ENCODE peak calls at places on chromosomes 6 and 20, in six cellular contexts. G is transverse colon; O is fibroblast of lung; H is epithelial cell of prostate; T is GM23248; Q is naive thymus-derived CD4-positive, alpha-beta T cell. D is an unnamed sample.

GRCh38 chr6:104595315-104595820 is 264.4 kb downstream of the HACE1 start:
- DNase-seq in G (no peak), Q (no peak), H (no peak), O (no peak), T (no peak), D (no peak)

GRCh38 chr6:14841901-14842421 is 403.9 kb upstream of the JARID2 start:
- DNase-seq in G (no peak), Q (no peak), T (peak), H (peak), O (peak), D (no peak)

GRCh38 chr20:34331838-34332237 is 28.7 kb upstream of the AHCY start:
- DNase-seq in O (no peak), H (no peak), T (no peak), Q (no peak), G (no peak), D (no peak)

GRCh38 chr6:116431964-116432595 is 29.1 kb upstream of the CALHM6 start:
- DNase-seq in Q (no peak), O (no peak), H (no peak), T (no peak), G (no peak), D (no peak)

GRCh38 chr20:10639762-10640556 is 33.8 kb downstream of the JAG1 start:
- DNase-seq in O (no peak), G (no peak), T (no peak), Q (no peak), H (no peak), D (no peak)

GRCh38 chr6:154266560-154267134 is 90.0 kb downstream of the IPCEF1 start:
- DNase-seq in Q (no peak), T (no peak), O (no peak), H (no peak), G (no peak), D (no peak)

GRCh38 chr20:38067717-38068365 is 34.3 kb downstream of the RPRD1B start:
- DNase-seq in O (no peak), G (no peak), Q (no peak), H (no peak), T (no peak), D (no peak)

GRCh38 chr6:108989700-108990099 is 104.9 kb downstream of the SESN1 start:
- DNase-seq in T (no peak), G (peak), O (no peak), Q (no peak), H (no peak), D (no peak)

GRCh38 chr6:130933712-130934200 is 106.5 kb downstream of the SMLR1 start:
- DNase-seq in Q (no peak), O (peak), G (no peak), T (peak), H (no peak), D (no peak)

GRCh38 chr6:147046131-147046530 is 158.1 kb upstream of the STXBP5 start:
- DNase-seq in H (no peak), O (no peak), Q (no peak), T (no peak), G (no peak), D (no peak)

GRCh38 chr6:142698751-142699150 is 246.2 kb downstream of the HIVEP2 start:
- DNase-seq in G (no peak), Q (no peak), O (no peak), T (no peak), H (no peak), D (no peak)

GRCh38 chr6:139765825-139766285 is 391.4 kb upstream of the CITED2 start:
- DNase-seq in Q (no peak), T (no peak), O (peak), H (peak), G (no peak), D (no peak)

GRCh38 chr6:151757506-151757955 is 50.0 kb upstream of the ESR1 start:
- DNase-seq in H (no peak), T (no peak), Q (no peak), G (peak), O (no peak), D (no peak)

GRCh38 chr6:140857734-140858380 is 1274.9 kb upstream of the GJE1 start:
- DNase-seq in H (peak), Q (no peak), O (peak), G (no peak), T (peak), D (no peak)

GRCh38 chr6:137230547-137230946 is 11.4 kb upstream of the IFNGR1 start:
- DNase-seq in T (no peak), G (no peak), H (no peak), Q (no peak), O (no peak), D (no peak)

GRCh38 chr6:53011993-53012392 is 16.9 kb upstream of the GSTA4 start:
- DNase-seq in Q (no peak), G (no peak), T (peak), O (peak), H (no peak), D (no peak)

GRCh38 chr20:62236674-62236996 is 1.7 kb upstream of the OSBPL2 start:
- DNase-seq in Q (no peak), T (peak), G (no peak), H (no peak), O (no peak), D (no peak)

DNA sequence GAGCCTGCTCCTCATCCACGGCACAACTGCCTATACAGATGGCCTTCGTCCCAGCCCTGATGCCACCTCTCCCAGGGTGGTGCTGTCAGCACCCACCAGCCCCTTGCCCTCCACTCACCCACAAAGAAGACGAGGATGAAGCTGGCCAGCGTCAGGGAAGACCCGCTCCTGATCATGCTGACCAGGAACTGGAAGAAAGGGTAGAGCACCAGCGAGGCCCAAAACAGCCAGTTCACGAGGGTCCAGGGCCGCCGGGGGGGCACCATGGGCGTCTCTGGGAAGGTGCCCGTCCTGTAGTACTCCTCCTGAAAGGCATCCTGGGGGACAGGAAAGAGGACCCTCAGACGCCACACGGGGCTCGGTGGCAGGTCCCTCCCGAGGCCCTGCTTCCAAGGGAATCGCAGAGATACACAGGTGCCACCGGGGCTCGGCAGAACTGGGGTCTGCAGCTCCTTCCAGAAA is 134.5 kb downstream of the AGPAT4 start:
- DNase-seq in O (no peak), T (no peak), Q (no peak), G (no peak), H (no peak), D (no peak)
- H3K27ac ChIP-seq in O (no peak), T (no peak), Q (no peak), G (no peak), H (no peak), D (peak)

GRCh38 chr6:29995346-29995777 is 53.0 kb downstream of the HLA-A start:
- DNase-seq in G (no peak), T (peak), Q (no peak), H (no peak), O (peak), D (no peak)

GRCh38 chr6:30000156-30000791 is 57.9 kb downstream of the HLA-A start:
- DNase-seq in H (no peak), Q (no peak), O (no peak), T (no peak), G (no peak), D (no peak)

GRCh38 chr6:30002871-30003270 is 58.2 kb upstream of the POLR1H start:
- DNase-seq in T (peak), O (peak), G (no peak), H (no peak), Q (no peak), D (no peak)

DNA sequence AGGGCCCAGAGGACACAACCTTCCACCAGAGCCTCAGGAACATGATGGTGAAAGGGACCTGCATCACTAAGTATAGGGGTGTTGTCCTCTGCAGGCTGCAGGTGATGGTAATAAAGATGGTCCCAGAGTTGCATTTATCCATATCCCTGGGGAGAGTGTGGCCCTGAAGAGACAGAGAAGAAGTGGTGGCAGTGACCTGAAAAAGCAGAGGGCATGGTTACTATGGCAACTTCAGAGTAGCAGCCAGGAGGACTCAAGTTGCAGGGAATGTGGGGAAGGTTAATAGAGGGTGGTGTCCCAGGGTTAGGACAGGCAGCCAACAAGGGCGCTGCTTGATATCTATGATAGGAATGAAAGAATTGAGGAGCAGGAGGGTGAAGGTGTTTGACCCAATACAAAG is 57.1 kb downstream of the HLA-A start:
- DNase-seq in H (no peak), Q (no peak), G (no peak), O (no peak), T (no peak), D (no peak)
- H3K27ac ChIP-seq in H (no peak), Q (no peak), G (no peak), O (no peak), T (no peak), D (no peak)

GRCh38 chr6:75403563-75403962 is 90.0 kb downstream of the FILIP1 start:
- DNase-seq in H (no peak), Q (no peak), G (no peak), O (no peak), T (no peak), D (no peak)

GRCh38 chr6:75402296-75402695 is 91.3 kb downstream of the FILIP1 start:
- DNase-seq in H (no peak), O (peak), T (peak), Q (no peak), G (no peak), D (no peak)

GRCh38 chr6:75393806-75394205 is 99.8 kb downstream of the FILIP1 start:
- DNase-seq in O (no peak), G (no peak), T (no peak), H (no peak), Q (no peak), D (no peak)

GRCh38 chr6:75396005-75396800 is 97.4 kb downstream of the FILIP1 start:
- DNase-seq in H (no peak), T (no peak), Q (no peak), O (no peak), G (no peak), D (no peak)

DNA sequence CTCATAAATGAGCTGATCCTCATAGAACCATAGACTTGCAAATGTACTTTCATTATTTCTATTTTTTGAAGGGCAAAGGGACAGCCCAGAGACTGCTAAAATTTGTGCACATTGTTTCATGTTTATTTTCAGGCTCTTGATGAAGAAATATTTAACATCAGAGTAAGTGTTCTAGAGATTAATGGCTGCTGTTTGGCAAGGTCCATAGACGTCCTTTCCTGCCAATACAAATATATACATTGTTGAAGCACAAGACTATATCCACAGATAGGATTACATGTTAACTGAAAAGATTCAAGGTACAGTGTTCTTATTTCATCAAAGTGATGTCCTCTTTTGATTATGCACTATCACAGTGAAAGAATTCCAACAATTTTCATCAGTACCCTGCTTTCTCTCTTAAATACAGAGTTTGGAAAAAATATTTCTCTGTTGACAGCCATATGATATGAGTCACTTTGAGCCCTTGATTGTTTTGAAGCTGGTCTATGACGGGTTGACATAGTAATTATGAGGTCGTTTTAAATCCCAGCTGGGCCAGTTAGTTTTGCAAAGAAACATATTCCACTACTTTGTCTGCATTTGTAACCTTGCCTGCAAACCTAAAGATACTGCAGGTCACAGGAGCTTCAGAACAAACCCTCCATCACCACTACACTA is 95.7 kb downstream of the FILIP1 start:
- DNase-seq in O (peak), H (no peak), G (no peak), Q (no peak), T (no peak), D (no peak)
- H3K27ac ChIP-seq in O (no peak), H (no peak), G (no peak), Q (no peak), T (no peak), D (no peak)

DNA sequence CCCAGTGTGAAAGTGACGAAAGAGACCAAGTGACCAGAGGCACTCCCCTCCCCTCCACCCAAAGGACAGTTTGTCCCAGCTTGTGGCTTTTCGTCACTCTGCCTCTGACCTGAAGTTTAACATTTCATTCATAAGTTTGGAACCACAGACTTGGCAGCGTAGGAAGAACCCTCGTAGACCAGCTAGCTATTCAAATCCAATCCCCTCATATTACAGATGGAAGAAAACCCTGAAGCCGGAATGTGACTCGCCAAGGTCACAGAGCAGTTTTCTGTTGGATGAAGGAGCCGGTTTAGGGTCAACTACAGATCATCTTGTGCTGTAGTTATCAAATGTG is 3.9 kb upstream of the SYS1 start:
- DNase-seq in O (peak), T (peak), G (no peak), Q (no peak), H (no peak), D (no peak)
- H3K27ac ChIP-seq in O (peak), T (peak), G (peak), Q (no peak), H (peak), D (peak)

DNA sequence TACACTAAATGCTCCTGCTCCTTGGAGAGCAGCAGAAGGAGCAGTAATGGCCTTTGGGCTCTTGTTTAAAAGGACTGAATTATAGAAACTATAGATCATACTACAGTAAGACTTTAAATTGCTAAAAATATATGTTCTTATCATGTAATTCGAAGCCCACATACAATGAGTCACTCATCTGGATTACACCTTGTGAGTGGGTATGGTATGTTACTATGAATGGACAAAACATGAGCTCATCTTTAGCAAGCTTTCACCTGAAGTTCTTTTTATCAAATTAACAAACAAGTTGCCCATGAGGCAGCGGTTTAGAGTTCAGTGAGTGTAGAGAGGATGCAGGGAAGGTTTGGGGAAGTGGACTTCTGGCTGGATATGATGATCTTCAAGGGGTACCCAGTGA is 114.4 kb upstream of the CCN2 start:
- DNase-seq in O (no peak), G (no peak), T (no peak), H (peak), Q (no peak), D (no peak)
- H3K27ac ChIP-seq in O (no peak), G (no peak), T (no peak), H (no peak), Q (no peak), D (no peak)

GRCh38 chr6:30964075-30964474 is 19.4 kb upstream of the MUC21 start:
- DNase-seq in G (no peak), O (no peak), H (no peak), Q (no peak), T (no peak), D (no peak)

GRCh38 chr6:30966154-30966553 is 17.4 kb upstream of the MUC21 start:
- DNase-seq in O (no peak), G (no peak), T (no peak), Q (no peak), H (no peak), D (no peak)

GRCh38 chr6:30962716-30963115 is 20.8 kb upstream of the MUC21 start:
- DNase-seq in O (no peak), Q (no peak), G (no peak), H (no peak), T (no peak), D (no peak)

GRCh38 chr6:30965140-30965601 is 18.3 kb upstream of the MUC21 start:
- DNase-seq in T (no peak), O (no peak), Q (no peak), G (no peak), H (no peak), D (no peak)

GRCh38 chr6:30963641-30964040 is 19.9 kb upstream of the MUC21 start:
- DNase-seq in O (peak), H (no peak), T (peak), Q (no peak), G (no peak), D (no peak)
- H3K27ac ChIP-seq in O (no peak), H (no peak), T (no peak), Q (no peak), G (no peak), D (no peak)

GRCh38 chr6:165119231-165120020 is 190.0 kb downstream of the C6orf118 start:
- DNase-seq in G (no peak), T (peak), O (no peak), H (no peak), Q (no peak), D (no peak)
- H3K27ac ChIP-seq in G (no peak), T (peak), O (no peak), H (peak), Q (no peak), D (no peak)

DNA sequence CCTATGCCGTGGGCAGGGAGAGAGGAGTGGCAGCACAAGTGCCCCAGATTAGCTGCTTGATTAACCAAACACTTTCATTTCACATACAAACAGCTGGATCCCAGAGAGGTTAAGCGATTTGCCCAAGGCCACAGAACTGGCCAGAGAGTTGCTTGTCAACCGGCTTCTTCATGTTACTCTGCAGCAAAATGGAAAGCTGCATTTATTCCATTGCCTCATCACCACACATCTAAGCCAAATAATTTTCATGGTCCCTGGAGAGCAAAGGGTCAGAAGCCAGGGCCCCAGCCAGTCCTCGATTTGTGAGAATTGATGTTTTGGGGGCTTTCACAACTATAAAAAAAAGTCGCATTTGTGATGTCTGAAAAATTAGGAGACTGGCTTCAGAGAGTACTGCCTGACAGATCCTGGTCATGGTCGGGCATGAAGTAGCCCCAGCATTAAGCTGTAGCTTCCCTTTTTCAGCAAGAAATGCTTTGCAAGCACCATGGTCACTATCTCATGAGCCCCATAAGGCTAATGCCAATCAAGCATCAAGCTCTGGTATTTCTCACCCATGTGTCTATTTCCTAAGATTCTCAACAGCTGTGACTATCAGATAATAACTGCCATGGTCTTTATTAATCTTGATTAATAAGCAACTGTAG is 95.8 kb downstream of the BANF2 start:
- DNase-seq in O (no peak), G (no peak), H (no peak), Q (no peak), T (peak), D (no peak)
- H3K27ac ChIP-seq in O (no peak), G (no peak), H (no peak), Q (no peak), T (peak), D (no peak)